ENCODE peak calls at places on chromosomes 7 and 10, in five cellular contexts. K is HepG2, J is SK-N-SH, O is GM12878, T is K562. M is an unnamed sample.

GRCh38 chr7:113831509-113831908 is 87.3 kb downstream of the PPP1R3A start:
- DNase-seq in K (no peak), J (no peak), O (no peak), T (no peak), M (no peak)

GRCh38 chr7:37234928-37235327 is 213.7 kb downstream of the ELMO1 start:
- DNase-seq in K (peak), J (peak), O (no peak), T (peak), M (no peak)

GRCh38 chr7:82091126-82091682 is 321.4 kb upstream of the HGF start:
- DNase-seq in K (no peak), J (peak), O (no peak), T (no peak), M (no peak)

GRCh38 chr10:17144757-17145156 is 15.1 kb upstream of the CUBN start:
- DNase-seq in K (no peak), J (no peak), O (peak), T (no peak), M (no peak)

GRCh38 chr7:18565337-18565736 is 69.8 kb downstream of the HDAC9 start:
- DNase-seq in K (no peak), J (no peak), O (no peak), T (no peak), M (no peak)

GRCh38 chr10:71608863-71609768 is 110.5 kb downstream of the C10orf105 start:
- DNase-seq in K (peak), J (peak), O (no peak), T (peak), M (peak)

GRCh38 chr10:1190791-1191490 is 134.8 kb downstream of the WDR37 start:
- DNase-seq in K (no peak), J (no peak), O (no peak), T (no peak), M (no peak)

GRCh38 chr7:11300231-11300630 is 326.6 kb downstream of the PHF14 start:
- DNase-seq in K (no peak), J (no peak), O (no peak), T (no peak), M (no peak)

GRCh38 chr10:5527332-5528200 is 2.8 kb downstream of the CALML3 start:
- DNase-seq in K (peak), J (no peak), O (no peak), T (no peak), M (no peak)

GRCh38 chr10:21318768-21319167 is 206.7 kb downstream of the SKIDA1 start:
- DNase-seq in K (no peak), J (peak), O (no peak), T (peak), M (no peak)

GRCh38 chr10:33706191-33706590 is 371.7 kb upstream of the NRP1 start:
- DNase-seq in K (no peak), J (no peak), O (no peak), T (no peak), M (no peak)

GRCh38 chr7:139889186-139889871 is 60.3 kb downstream of the TBXAS1 start:
- DNase-seq in K (peak), J (no peak), O (no peak), T (no peak), M (no peak)

GRCh38 chr10:43048301-43049051 is 28.4 kb upstream of the RET start:
- DNase-seq in K (no peak), J (peak), O (no peak), T (no peak), M (no peak)

GRCh38 chr10:95513941-95514392 is 47.2 kb downstream of the SORBS1 start:
- DNase-seq in K (no peak), J (no peak), O (no peak), T (no peak), M (no peak)

GRCh38 chr10:32070645-32071044 is 14.4 kb upstream of the KIF5B start:
- DNase-seq in K (no peak), J (no peak), O (no peak), T (no peak), M (no peak)

GRCh38 chr7:76069238-76069638 is 21.3 kb downstream of the MDH2 start:
- DNase-seq in K (no peak), J (peak), O (no peak), T (peak), M (peak)

GRCh38 chr10:23344251-23344841 is at the start of gene C10orf67:
- DNase-seq in K (no peak), J (peak), O (no peak), T (peak), M (no peak)

GRCh38 chr7:42236266-42237161 is 495 bp downstream of the GLI3 start:
- DNase-seq in K (no peak), J (peak), O (no peak), T (no peak), M (no peak)

GRCh38 chr10:128062837-128063563 is 63.2 kb downstream of the MKI67 start:
- DNase-seq in K (no peak), J (no peak), O (peak), T (peak), M (peak)

GRCh38 chr10:7045891-7046599 is 364.8 kb downstream of the SFMBT2 start:
- DNase-seq in K (no peak), J (no peak), O (peak), T (no peak), M (peak)

GRCh38 chr10:119680050-119680449 is 28.9 kb downstream of the BAG3 start:
- DNase-seq in K (no peak), J (no peak), O (no peak), T (no peak), M (peak)

GRCh38 chr7:28955723-28956607 is 2.2 kb downstream of the TRIL start:
- DNase-seq in K (peak), J (peak), O (no peak), T (no peak), M (no peak)

GRCh38 chr7:28954446-28954845 is 3.7 kb downstream of the TRIL start:
- DNase-seq in K (no peak), J (peak), O (no peak), T (no peak), M (no peak)

GRCh38 chr7:28955356-28955722 is 2.8 kb downstream of the TRIL start:
- DNase-seq in K (no peak), J (no peak), O (no peak), T (no peak), M (no peak)

GRCh38 chr7:28954936-28955335 is 3.2 kb downstream of the TRIL start:
- DNase-seq in K (no peak), J (no peak), O (no peak), T (no peak), M (no peak)

GRCh38 chr7:28953628-28954027 is 4.5 kb downstream of the TRIL start:
- DNase-seq in K (no peak), J (peak), O (no peak), T (no peak), M (no peak)
- TF ChIP-seq REST in K (no peak), J (no peak), O (no peak), T (no peak), M (no peak)

GRCh38 chr7:55438765-55439525 is 73.8 kb downstream of the LANCL2 start:
- DNase-seq in K (no peak), J (peak), O (no peak), T (no peak), M (no peak)

GRCh38 chr7:55440040-55440690 is 75.0 kb downstream of the LANCL2 start:
- DNase-seq in K (no peak), J (peak), O (no peak), T (no peak), M (peak)

GRCh38 chr7:55441668-55442305 is 76.7 kb downstream of the LANCL2 start:
- DNase-seq in K (no peak), J (peak), O (no peak), T (no peak), M (no peak)

GRCh38 chr7:55439627-55440026 is 74.5 kb downstream of the LANCL2 start:
- DNase-seq in K (no peak), J (peak), O (no peak), T (no peak), M (no peak)

DNA sequence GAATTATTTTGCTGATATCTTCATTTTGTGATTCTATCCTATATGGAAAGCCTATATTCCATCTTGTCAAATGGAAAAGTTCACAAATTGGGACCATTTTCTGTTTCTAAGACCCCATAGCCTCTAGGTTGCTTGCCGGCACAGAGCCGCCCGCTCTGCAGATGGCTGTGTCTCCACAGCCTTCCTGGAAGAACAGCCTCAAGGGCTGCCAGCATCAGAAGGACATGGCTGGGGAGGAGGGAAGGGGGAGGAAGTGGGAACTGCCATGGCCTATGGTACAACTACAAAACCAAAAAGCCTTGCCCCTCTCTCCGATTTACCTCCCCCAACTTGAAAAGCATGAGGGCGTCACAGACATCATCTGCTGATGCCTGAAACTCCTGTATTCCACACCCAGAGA is 75.9 kb downstream of the LANCL2 start:
- DNase-seq in K (no peak), J (no peak), O (no peak), T (no peak), M (no peak)
- TF ChIP-seq GABPA in K (no peak), J (no peak), O (no peak), T (no peak), M (no peak)

DNA sequence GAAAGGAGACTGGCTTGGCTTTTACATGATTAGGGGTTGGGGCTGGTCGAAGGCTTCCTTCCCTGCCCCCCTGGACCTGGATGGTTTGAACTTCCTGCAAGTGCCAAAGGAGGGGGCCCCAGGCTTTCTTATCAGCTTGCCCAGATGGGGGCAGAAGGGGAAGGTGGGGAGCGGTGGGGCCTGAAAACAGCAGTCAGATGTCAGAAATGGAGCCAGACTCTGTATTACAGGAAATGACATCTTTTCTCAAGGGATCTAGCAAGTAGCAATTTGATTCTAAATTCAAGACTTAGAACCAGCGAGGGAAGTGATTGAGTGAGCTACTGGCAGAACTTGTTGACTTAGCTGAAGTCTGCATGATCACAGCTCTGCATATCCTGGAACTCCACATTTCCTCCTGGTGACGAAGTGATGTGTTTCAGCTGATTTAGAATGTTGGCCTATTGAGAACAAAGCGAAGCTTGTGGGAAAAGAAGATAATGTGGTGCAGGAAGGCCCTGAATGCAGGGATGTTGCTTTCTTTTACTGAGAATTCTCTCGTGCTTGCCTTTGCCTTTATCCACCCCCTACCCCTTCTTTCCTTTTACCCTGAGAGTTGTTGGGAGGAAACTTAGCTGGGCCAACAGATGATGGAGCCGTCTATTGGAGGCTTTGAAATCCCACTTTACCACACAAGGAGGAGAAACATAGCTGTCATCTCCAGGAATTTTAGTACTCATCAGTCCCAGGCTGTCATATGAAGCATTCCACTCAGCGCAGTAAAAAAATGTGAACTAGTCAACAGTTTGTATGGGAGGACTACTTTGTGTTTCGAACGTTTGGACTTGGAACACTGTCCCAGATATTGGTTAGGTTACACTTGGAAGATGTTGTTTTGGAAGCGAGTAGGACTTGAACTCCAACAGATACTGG is 43.2 kb downstream of the CCNY start:
- DNase-seq in K (no peak), J (no peak), O (peak), T (peak), M (peak)
- TF ChIP-seq CTCF in K (peak), J (no peak), O (peak), T (peak), M (no peak)

GRCh38 chr7:84200859-84201258 is 6.3 kb upstream of the SEMA3A start:
- DNase-seq in K (no peak), J (no peak), O (no peak), T (no peak), M (no peak)
- TF ChIP-seq REST in K (no peak), J (no peak), O (no peak), T (no peak), M (no peak)

DNA sequence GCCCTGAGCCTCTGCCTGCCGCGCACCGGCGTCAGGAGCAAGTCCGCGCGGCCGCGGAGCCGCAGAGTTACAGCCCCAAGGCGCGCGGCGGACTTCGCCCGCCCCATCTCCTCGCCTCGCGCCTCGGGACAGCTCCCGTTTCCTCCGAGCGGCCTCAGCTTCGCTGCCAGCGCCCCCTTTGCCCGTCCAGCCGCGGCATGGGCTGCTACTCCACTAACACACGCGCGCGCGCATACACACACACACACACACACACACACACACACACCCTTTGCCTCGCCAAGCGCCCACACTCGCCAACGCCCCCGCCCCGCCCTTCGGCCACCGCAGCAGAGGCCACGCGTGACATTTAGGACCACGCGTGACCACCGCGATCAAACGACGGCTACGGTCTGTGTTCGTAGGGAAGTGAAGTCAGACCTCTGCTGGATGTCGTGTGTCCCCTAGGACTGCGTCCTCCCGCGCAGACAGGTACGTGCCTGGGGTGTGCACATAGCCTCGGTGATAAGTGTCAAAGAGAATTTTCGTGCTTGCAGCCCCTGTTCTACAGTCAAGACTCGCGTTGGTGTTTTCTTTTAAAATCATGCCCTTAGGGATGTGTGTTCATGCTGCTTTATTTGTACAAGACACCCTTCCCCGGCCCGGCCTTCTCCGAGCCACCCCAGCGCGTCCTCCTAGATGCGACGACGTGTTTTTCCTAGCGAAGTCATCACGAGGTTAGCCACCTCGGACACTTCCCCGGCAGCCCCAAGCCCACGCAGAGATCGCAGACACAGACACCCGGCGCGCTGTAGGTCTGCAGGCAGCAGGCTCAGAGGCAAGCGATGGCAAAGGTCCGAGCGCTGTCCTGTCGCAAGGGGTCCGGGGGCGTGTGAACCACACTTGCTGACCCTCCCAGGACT is 890 bp downstream of the MKX start:
- DNase-seq in K (no peak), J (peak), O (no peak), T (no peak), M (no peak)
- TF ChIP-seq GABPA in K (no peak), J (no peak), O (no peak), T (no peak), M (no peak)

GRCh38 chr10:106399112-106399511 is 765.4 kb downstream of the SORCS1 start:
- DNase-seq in K (no peak), J (no peak), O (no peak), T (no peak), M (no peak)

GRCh38 chr10:106396192-106396591 is 768.3 kb downstream of the SORCS1 start:
- DNase-seq in K (no peak), J (no peak), O (no peak), T (no peak), M (no peak)

GRCh38 chr10:106402455-106402854 is 762.1 kb downstream of the SORCS1 start:
- DNase-seq in K (no peak), J (no peak), O (no peak), T (no peak), M (no peak)

GRCh38 chr10:106401967-106402366 is 762.5 kb downstream of the SORCS1 start:
- DNase-seq in K (no peak), J (no peak), O (no peak), T (no peak), M (no peak)

GRCh38 chr10:106401161-106401560 is 763.3 kb downstream of the SORCS1 start:
- DNase-seq in K (no peak), J (no peak), O (no peak), T (no peak), M (no peak)
- TF ChIP-seq CTCF in K (no peak), J (peak), O (no peak), T (no peak), M (no peak)

DNA sequence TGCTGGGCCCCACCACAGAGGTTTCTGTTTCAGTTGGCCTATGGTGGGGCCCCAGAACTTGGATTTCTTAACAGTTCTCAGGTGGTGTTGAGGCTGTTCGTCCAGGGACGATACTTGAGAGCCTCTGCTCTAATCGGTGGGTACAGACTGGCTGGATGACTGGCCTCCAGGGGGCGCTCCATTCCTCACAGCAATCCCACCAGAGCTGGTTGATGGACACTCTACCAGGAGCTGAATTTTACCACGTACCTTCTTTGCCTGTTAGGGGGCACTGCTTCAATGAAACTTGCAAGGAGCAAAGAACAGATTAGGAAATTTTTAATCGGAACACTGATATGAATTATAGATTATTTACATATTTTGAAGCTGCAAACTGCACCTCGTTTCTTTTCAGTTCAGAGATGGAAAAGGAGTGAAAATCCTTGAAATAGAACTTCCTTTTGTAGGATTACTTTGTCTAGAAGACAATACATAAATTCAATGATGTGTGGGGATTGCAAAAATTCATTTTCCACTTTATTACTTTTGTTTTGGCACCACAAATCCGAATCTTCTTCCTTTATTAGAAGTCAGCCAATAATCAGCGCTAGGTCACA is 44.8 kb downstream of the KBTBD2 start:
- DNase-seq in K (peak), J (peak), O (peak), T (peak), M (peak)
- TF ChIP-seq REST in K (no peak), J (no peak), O (no peak), T (no peak), M (no peak)

DNA sequence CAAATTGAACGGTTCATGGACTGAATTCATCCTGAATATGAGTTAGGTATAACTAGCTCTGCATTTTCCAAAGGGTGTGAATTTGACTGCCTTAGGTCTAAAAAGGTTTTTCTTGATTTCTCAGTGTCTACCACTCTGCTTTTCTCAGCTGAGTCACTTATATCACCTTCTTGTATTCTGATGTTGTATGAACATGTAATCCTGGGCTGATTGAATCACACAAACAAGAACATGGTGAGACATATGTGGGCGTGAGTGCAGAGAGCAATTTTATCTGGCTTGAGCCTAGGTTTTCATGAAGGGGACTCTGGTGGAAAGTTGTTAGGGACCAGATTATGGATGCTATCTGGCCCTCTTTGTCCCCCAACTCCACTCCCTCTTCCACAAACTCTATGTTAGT is 239.8 kb downstream of the SUGCT start:
- DNase-seq in K (no peak), J (no peak), O (no peak), T (no peak), M (no peak)
- TF ChIP-seq GABPA in K (no peak), J (no peak), O (no peak), T (no peak), M (no peak)

GRCh38 chr7:131489881-131490280 is 66.5 kb downstream of the PODXL start:
- DNase-seq in K (no peak), J (no peak), O (no peak), T (no peak), M (no peak)

GRCh38 chr7:131487217-131487616 is 69.2 kb downstream of the PODXL start:
- DNase-seq in K (no peak), J (no peak), O (no peak), T (no peak), M (no peak)

GRCh38 chr7:131489196-131489595 is 67.2 kb downstream of the PODXL start:
- DNase-seq in K (no peak), J (no peak), O (no peak), T (no peak), M (no peak)

GRCh38 chr7:131486346-131486745 is 70.1 kb downstream of the PODXL start:
- DNase-seq in K (no peak), J (no peak), O (no peak), T (no peak), M (no peak)

GRCh38 chr7:131488361-131488760 is 68.1 kb downstream of the PODXL start:
- DNase-seq in K (no peak), J (no peak), O (no peak), T (no peak), M (no peak)
- TF ChIP-seq CTCF in K (no peak), J (peak), O (peak), T (no peak), M (no peak)